ENCODE peak calls at places on chromosomes 5 and 9, in six cellular contexts. One of them, this sample, is unnamed.
A peak's percentile ranks its signal among the peaks of the same experiment; 100 is the strongest.

GRCh38 chr9:123440256-123440655 is 84.3 kb downstream of the CRB2 start:
- DNase-seq in H9: peak; percentile 28
- DNase-seq in OCI-LY7: no peak
- DNase-seq in PC-9: no peak
- DNase-seq in neuronal stem cell: no peak
- DNase-seq in neural progenitor cell: no peak
- DNase-seq in this sample: no peak

GRCh38 chr5:81789033-81789432 is 38.1 kb upstream of the SSBP2 start:
- DNase-seq in H9: no peak
- DNase-seq in OCI-LY7: no peak
- DNase-seq in PC-9: no peak
- DNase-seq in neuronal stem cell: no peak
- DNase-seq in neural progenitor cell: no peak
- DNase-seq in this sample: no peak

GRCh38 chr5:63398346-63398745 is 563.9 kb downstream of the HTR1A start:
- DNase-seq in H9: peak; percentile 74
- DNase-seq in OCI-LY7: no peak
- DNase-seq in PC-9: no peak
- DNase-seq in neuronal stem cell: no peak
- DNase-seq in neural progenitor cell: no peak
- DNase-seq in this sample: peak; percentile 59

GRCh38 chr5:107542428-107542827 is 128.3 kb downstream of the EFNA5 start:
- DNase-seq in H9: no peak
- DNase-seq in OCI-LY7: peak; percentile 29
- DNase-seq in PC-9: peak; percentile 97
- DNase-seq in neuronal stem cell: no peak
- DNase-seq in neural progenitor cell: no peak
- DNase-seq in this sample: no peak

GRCh38 chr9:2991292-2991691 is 147.4 kb upstream of the PUM3 start:
- DNase-seq in H9: no peak
- DNase-seq in OCI-LY7: no peak
- DNase-seq in PC-9: no peak
- DNase-seq in neuronal stem cell: no peak
- DNase-seq in neural progenitor cell: no peak
- DNase-seq in this sample: no peak

GRCh38 chr5:132777209-132778069 is at the start of gene SEPTIN8:
- DNase-seq in H9: peak; percentile 53
- DNase-seq in OCI-LY7: peak; percentile 31
- DNase-seq in PC-9: no peak
- DNase-seq in neuronal stem cell: peak; percentile 63
- DNase-seq in neural progenitor cell: peak; percentile 80
- DNase-seq in this sample: peak; percentile 64

GRCh38 chr9:124412228-124412575 is 3.0 kb downstream of the PSMB7 start:
- DNase-seq in H9: no peak
- DNase-seq in OCI-LY7: no peak
- DNase-seq in PC-9: no peak
- DNase-seq in neuronal stem cell: no peak
- DNase-seq in neural progenitor cell: no peak
- DNase-seq in this sample: no peak

GRCh38 chr5:177320879-177321278 is 9.2 kb upstream of the MXD3 start:
- DNase-seq in H9: no peak
- DNase-seq in OCI-LY7: no peak
- DNase-seq in PC-9: no peak
- DNase-seq in neuronal stem cell: no peak
- DNase-seq in neural progenitor cell: no peak
- DNase-seq in this sample: no peak

GRCh38 chr5:16774806-16775205 is 158.0 kb upstream of the RETREG1 start:
- DNase-seq in H9: no peak
- DNase-seq in OCI-LY7: no peak
- DNase-seq in PC-9: no peak
- DNase-seq in neuronal stem cell: no peak
- DNase-seq in neural progenitor cell: no peak
- DNase-seq in this sample: no peak

GRCh38 chr5:134603059-134603458 is 29.6 kb downstream of the SAR1B start:
- DNase-seq in H9: no peak
- DNase-seq in OCI-LY7: no peak
- DNase-seq in PC-9: no peak
- DNase-seq in neuronal stem cell: no peak
- DNase-seq in neural progenitor cell: no peak
- DNase-seq in this sample: no peak

GRCh38 chr5:37703841-37704241 is 136.0 kb downstream of the GDNF start:
- DNase-seq in H9: no peak
- DNase-seq in OCI-LY7: no peak
- DNase-seq in PC-9: no peak
- DNase-seq in neuronal stem cell: no peak
- DNase-seq in neural progenitor cell: no peak
- DNase-seq in this sample: no peak

GRCh38 chr5:181163487-181164075 is 16.2 kb downstream of the OR2V2 start:
- DNase-seq in H9: peak; percentile 68
- DNase-seq in OCI-LY7: peak; percentile 61
- DNase-seq in PC-9: no peak
- DNase-seq in neuronal stem cell: no peak
- DNase-seq in neural progenitor cell: peak; percentile 27
- DNase-seq in this sample: peak; percentile 53

GRCh38 chr9:136532799-136533774 is 12.8 kb downstream of the NOTCH1 start:
- DNase-seq in H9: no peak
- DNase-seq in OCI-LY7: no peak
- DNase-seq in PC-9: no peak
- DNase-seq in neuronal stem cell: no peak
- DNase-seq in neural progenitor cell: no peak
- DNase-seq in this sample: no peak

GRCh38 chr9:117480251-117480650 is 65.4 kb upstream of the ASTN2 start:
- DNase-seq in H9: no peak
- DNase-seq in OCI-LY7: no peak
- DNase-seq in PC-9: no peak
- DNase-seq in neuronal stem cell: no peak
- DNase-seq in neural progenitor cell: no peak
- DNase-seq in this sample: no peak

GRCh38 chr5:39775458-39776365 is 350.9 kb upstream of the DAB2 start:
- DNase-seq in H9: no peak
- DNase-seq in OCI-LY7: no peak
- DNase-seq in PC-9: peak; percentile 54
- DNase-seq in neuronal stem cell: no peak
- DNase-seq in neural progenitor cell: no peak
- DNase-seq in this sample: peak; percentile 8

GRCh38 chr5:61299254-61299653 is 32.8 kb upstream of the ZSWIM6 start:
- DNase-seq in H9: no peak
- DNase-seq in OCI-LY7: no peak
- DNase-seq in PC-9: no peak
- DNase-seq in neuronal stem cell: no peak
- DNase-seq in neural progenitor cell: no peak
- DNase-seq in this sample: no peak

GRCh38 chr5:61295365-61295764 is 36.7 kb upstream of the ZSWIM6 start:
- DNase-seq in H9: no peak
- DNase-seq in OCI-LY7: no peak
- DNase-seq in PC-9: peak; percentile 18
- DNase-seq in neuronal stem cell: no peak
- DNase-seq in neural progenitor cell: no peak
- DNase-seq in this sample: no peak

GRCh38 chr5:61298066-61298465 is 34.0 kb upstream of the ZSWIM6 start:
- DNase-seq in H9: no peak
- DNase-seq in OCI-LY7: no peak
- DNase-seq in PC-9: peak; percentile 28
- DNase-seq in neuronal stem cell: no peak
- DNase-seq in neural progenitor cell: no peak
- DNase-seq in this sample: no peak

GRCh38 chr5:61301345-61301744 is 30.7 kb upstream of the ZSWIM6 start:
- DNase-seq in H9: no peak
- DNase-seq in OCI-LY7: no peak
- DNase-seq in PC-9: no peak
- DNase-seq in neuronal stem cell: no peak
- DNase-seq in neural progenitor cell: no peak
- DNase-seq in this sample: no peak

DNA sequence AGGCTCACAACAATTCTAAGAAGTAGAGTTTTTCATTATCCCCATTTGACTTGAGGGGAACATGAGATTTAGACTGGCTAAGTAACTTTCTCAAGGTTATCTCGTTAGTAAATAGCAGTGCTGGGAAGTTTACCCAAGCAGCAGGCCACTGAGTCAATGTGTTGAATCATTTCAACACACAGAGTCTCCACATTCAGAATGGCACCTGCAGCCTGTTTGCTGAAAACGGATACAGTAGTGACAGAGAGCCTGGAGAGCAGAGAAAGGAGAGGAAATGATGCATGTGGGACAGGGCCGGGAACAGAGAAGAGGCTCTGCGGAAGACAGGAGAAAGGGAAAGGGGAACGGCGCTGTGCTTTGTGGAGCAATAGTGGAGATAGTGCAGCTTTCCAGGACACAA is 33.5 kb upstream of the ZSWIM6 start:
- DNase-seq in H9: no peak
- DNase-seq in OCI-LY7: no peak
- DNase-seq in PC-9: peak; percentile 52
- DNase-seq in neuronal stem cell: no peak
- DNase-seq in neural progenitor cell: no peak
- DNase-seq in this sample: no peak
- H3K4me2 ChIP-seq in H9: no peak overlapping the region
- H3K4me2 ChIP-seq in OCI-LY7: no peak overlapping the region
- H3K4me2 ChIP-seq in PC-9: no peak overlapping the region
- H3K4me2 ChIP-seq in neuronal stem cell: no peak overlapping the region
- H3K4me2 ChIP-seq in neural progenitor cell: no peak overlapping the region
- H3K4me2 ChIP-seq in this sample: no peak overlapping the region

GRCh38 chr5:98941131-98941883 is 12.5 kb upstream of the CHD1 start:
- DNase-seq in H9: no peak
- DNase-seq in OCI-LY7: no peak
- DNase-seq in PC-9: no peak
- DNase-seq in neuronal stem cell: no peak
- DNase-seq in neural progenitor cell: no peak
- DNase-seq in this sample: no peak

GRCh38 chr5:98938459-98938858 is 9.7 kb upstream of the CHD1 start:
- DNase-seq in H9: no peak
- DNase-seq in OCI-LY7: no peak
- DNase-seq in PC-9: no peak
- DNase-seq in neuronal stem cell: peak; percentile 48
- DNase-seq in neural progenitor cell: peak; percentile 44
- DNase-seq in this sample: peak; percentile 11

GRCh38 chr5:98942849-98943248 is 14.0 kb upstream of the CHD1 start:
- DNase-seq in H9: no peak
- DNase-seq in OCI-LY7: no peak
- DNase-seq in PC-9: no peak
- DNase-seq in neuronal stem cell: no peak
- DNase-seq in neural progenitor cell: no peak
- DNase-seq in this sample: no peak

GRCh38 chr5:98936948-98937715 is 8.3 kb upstream of the CHD1 start:
- DNase-seq in H9: no peak
- DNase-seq in OCI-LY7: no peak
- DNase-seq in PC-9: no peak
- DNase-seq in neuronal stem cell: no peak
- DNase-seq in neural progenitor cell: no peak
- DNase-seq in this sample: no peak

GRCh38 chr5:98940586-98940985 is 11.8 kb upstream of the CHD1 start:
- DNase-seq in H9: no peak
- DNase-seq in OCI-LY7: no peak
- DNase-seq in PC-9: no peak
- DNase-seq in neuronal stem cell: no peak
- DNase-seq in neural progenitor cell: peak; percentile 44
- DNase-seq in this sample: peak; percentile 12
- H3K4me2 ChIP-seq in H9: no peak overlapping the region
- H3K4me2 ChIP-seq in OCI-LY7: no peak overlapping the region
- H3K4me2 ChIP-seq in PC-9: no peak overlapping the region
- H3K4me2 ChIP-seq in neuronal stem cell: no peak overlapping the region
- H3K4me2 ChIP-seq in neural progenitor cell: peak overlapping the region; percentile 32
- H3K4me2 ChIP-seq in this sample: no peak overlapping the region

GRCh38 chr5:73764996-73765395 is 139.0 kb downstream of the ARHGEF28 start:
- DNase-seq in H9: no peak
- DNase-seq in OCI-LY7: no peak
- DNase-seq in PC-9: no peak
- DNase-seq in neuronal stem cell: no peak
- DNase-seq in neural progenitor cell: no peak
- DNase-seq in this sample: no peak

GRCh38 chr5:73764586-73764985 is 138.6 kb downstream of the ARHGEF28 start:
- DNase-seq in H9: no peak
- DNase-seq in OCI-LY7: no peak
- DNase-seq in PC-9: peak; percentile 86
- DNase-seq in neuronal stem cell: no peak
- DNase-seq in neural progenitor cell: no peak
- DNase-seq in this sample: no peak

GRCh38 chr5:73763300-73764032 is 137.5 kb downstream of the ARHGEF28 start:
- DNase-seq in H9: no peak
- DNase-seq in OCI-LY7: no peak
- DNase-seq in PC-9: no peak
- DNase-seq in neuronal stem cell: no peak
- DNase-seq in neural progenitor cell: no peak
- DNase-seq in this sample: no peak

GRCh38 chr5:73757421-73757820 is 131.4 kb downstream of the ARHGEF28 start:
- DNase-seq in H9: no peak
- DNase-seq in OCI-LY7: no peak
- DNase-seq in PC-9: no peak
- DNase-seq in neuronal stem cell: no peak
- DNase-seq in neural progenitor cell: no peak
- DNase-seq in this sample: no peak

DNA sequence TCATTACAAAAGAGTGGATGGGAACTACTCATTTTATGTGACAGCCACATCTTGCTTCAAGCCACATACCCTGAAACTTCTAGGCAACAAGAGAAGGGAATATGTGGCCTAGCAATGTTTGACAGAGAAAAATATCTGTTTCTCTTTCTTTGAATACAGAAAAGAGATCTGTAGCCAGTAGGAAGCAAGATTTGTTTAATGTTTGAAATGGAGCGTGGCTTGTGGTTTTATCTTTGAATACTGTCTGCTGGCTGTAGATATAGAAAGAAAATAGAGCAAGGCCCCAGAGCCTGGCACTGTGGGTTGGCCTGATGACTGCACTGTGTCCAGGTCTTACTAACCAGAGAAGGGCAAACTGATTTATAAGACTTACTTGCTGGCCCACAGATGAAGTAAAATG is 133.8 kb downstream of the ARHGEF28 start:
- DNase-seq in H9: no peak
- DNase-seq in OCI-LY7: no peak
- DNase-seq in PC-9: no peak
- DNase-seq in neuronal stem cell: no peak
- DNase-seq in neural progenitor cell: no peak
- DNase-seq in this sample: no peak
- H3K4me2 ChIP-seq in H9: no peak overlapping the region
- H3K4me2 ChIP-seq in OCI-LY7: no peak overlapping the region
- H3K4me2 ChIP-seq in PC-9: no peak overlapping the region
- H3K4me2 ChIP-seq in neuronal stem cell: no peak overlapping the region
- H3K4me2 ChIP-seq in neural progenitor cell: no peak overlapping the region
- H3K4me2 ChIP-seq in this sample: no peak overlapping the region

GRCh38 chr9:130950039-130950311 is 10.9 kb upstream of the FIBCD1 start:
- DNase-seq in H9: no peak
- DNase-seq in OCI-LY7: no peak
- DNase-seq in PC-9: no peak
- DNase-seq in neuronal stem cell: no peak
- DNase-seq in neural progenitor cell: no peak
- DNase-seq in this sample: no peak

GRCh38 chr9:130948266-130948665 is 9.2 kb upstream of the FIBCD1 start:
- DNase-seq in H9: no peak
- DNase-seq in OCI-LY7: no peak
- DNase-seq in PC-9: no peak
- DNase-seq in neuronal stem cell: no peak
- DNase-seq in neural progenitor cell: no peak
- DNase-seq in this sample: no peak

GRCh38 chr9:130949188-130950038 is 10.4 kb upstream of the FIBCD1 start:
- DNase-seq in H9: no peak
- DNase-seq in OCI-LY7: no peak
- DNase-seq in PC-9: no peak
- DNase-seq in neuronal stem cell: no peak
- DNase-seq in neural progenitor cell: no peak
- DNase-seq in this sample: no peak

GRCh38 chr9:130946778-130947617 is 8.0 kb upstream of the FIBCD1 start:
- DNase-seq in H9: no peak
- DNase-seq in OCI-LY7: no peak
- DNase-seq in PC-9: peak; percentile 66
- DNase-seq in neuronal stem cell: no peak
- DNase-seq in neural progenitor cell: no peak
- DNase-seq in this sample: no peak

GRCh38 chr9:130947618-130948140 is 8.6 kb upstream of the FIBCD1 start:
- DNase-seq in H9: no peak
- DNase-seq in OCI-LY7: no peak
- DNase-seq in PC-9: no peak
- DNase-seq in neuronal stem cell: no peak
- DNase-seq in neural progenitor cell: no peak
- DNase-seq in this sample: no peak
- H3K4me2 ChIP-seq in H9: no peak overlapping the region
- H3K4me2 ChIP-seq in OCI-LY7: no peak overlapping the region
- H3K4me2 ChIP-seq in PC-9: peak overlapping the region; percentile 61
- H3K4me2 ChIP-seq in neuronal stem cell: no peak overlapping the region
- H3K4me2 ChIP-seq in neural progenitor cell: no peak overlapping the region
- H3K4me2 ChIP-seq in this sample: no peak overlapping the region